ENCODE peak calls at places on chromosomes 5 and 9, in seven cellular contexts. T, M, Q, I, E, O and F are unnamed samples.

GRCh38 chr5:132059043-132059695 is 1.3 kb upstream of the IL3 start:
- DNase-seq in M (no peak), Q (no peak), I (no peak), E (no peak), O (no peak), T (peak), F (no peak)

GRCh38 chr9:86775718-86776117 is 171.6 kb downstream of the GAS1 start:
- DNase-seq in E (no peak), M (no peak), O (no peak), Q (no peak), T (no peak), I (no peak), F (no peak)

GRCh38 chr5:147818290-147818689 is 13.2 kb downstream of the SPINK1 start:
- DNase-seq in M (no peak), Q (no peak), I (no peak), T (no peak), E (peak), O (no peak), F (no peak)

GRCh38 chr5:127299678-127300077 is 9.1 kb downstream of the MEGF10 start:
- DNase-seq in E (no peak), T (no peak), Q (no peak), M (no peak), I (no peak), O (no peak), F (no peak)

GRCh38 chr9:34575775-34576592 is 13.5 kb downstream of the CNTFR start:
- DNase-seq in E (no peak), T (no peak), O (no peak), Q (no peak), I (no peak), M (no peak), F (no peak)

GRCh38 chr5:125290935-125291334 is 544.5 kb upstream of the ZNF608 start:
- DNase-seq in M (no peak), T (no peak), Q (no peak), E (no peak), I (no peak), O (no peak), F (no peak)

GRCh38 chr9:2014148-2014547 is 999 bp upstream of the SMARCA2 start:
- DNase-seq in O (no peak), T (no peak), M (no peak), Q (no peak), I (no peak), E (no peak), F (no peak)

GRCh38 chr5:112682621-112683061 is 55.0 kb upstream of the APC start:
- DNase-seq in E (no peak), M (no peak), Q (no peak), T (no peak), I (no peak), O (no peak), F (no peak)

GRCh38 chr5:118863345-118863744 is 125.0 kb downstream of the DTWD2 start:
- DNase-seq in Q (no peak), O (no peak), M (no peak), T (no peak), E (no peak), I (no peak), F (no peak)

GRCh38 chr5:76485511-76485910 is 82.4 kb downstream of the IQGAP2 start:
- DNase-seq in I (no peak), Q (no peak), T (no peak), E (no peak), O (no peak), M (no peak), F (no peak)

GRCh38 chr5:33793836-33794549 is 97.8 kb downstream of the ADAMTS12 start:
- DNase-seq in M (no peak), O (no peak), T (no peak), I (no peak), E (no peak), Q (no peak), F (no peak)

GRCh38 chr9:19812194-19812593 is 23.4 kb upstream of the SLC24A2 start:
- DNase-seq in E (no peak), I (no peak), T (no peak), Q (no peak), O (no peak), M (no peak), F (no peak)

GRCh38 chr5:43232943-43233833 is 41.2 kb downstream of the NIM1K start:
- DNase-seq in I (no peak), T (no peak), E (no peak), Q (no peak), M (no peak), O (no peak), F (no peak)